ENCODE peak calls at places on chromosomes 1 and 21, in four cellular contexts. J, M, P and K are unnamed samples.

GRCh38 chr21:42621166-42621827 is 32.1 kb upstream of the PDE9A start:
- DNase-seq in M (no peak), J (no peak), P (no peak), K (no peak)

GRCh38 chr1:25952851-25953401 is 44.9 kb downstream of the PAFAH2 start:
- DNase-seq in P (no peak), J (peak; percentile 58), M (no peak), K (no peak)

GRCh38 chr1:202355944-202356553 is 7.5 kb downstream of the PPP1R12B start:
- DNase-seq in J (no peak), P (no peak), M (no peak), K (no peak)

GRCh38 chr1:53411541-53412152 is 47.6 kb upstream of the DMRTB1 start:
- DNase-seq in M (no peak), J (peak; percentile 25), P (no peak), K (no peak)

GRCh38 chr1:183096889-183097288 is 73.7 kb downstream of the LAMC1 start:
- DNase-seq in P (no peak), M (no peak), J (peak; percentile 93), K (no peak)

GRCh38 chr21:36854391-36854790 is 112.1 kb downstream of the HLCS start:
- DNase-seq in J (peak; percentile 34), P (peak; percentile 75), M (peak; percentile 78), K (no peak)

GRCh38 chr1:17874665-17875064 is 119.5 kb downstream of the ACTL8 start:
- DNase-seq in P (no peak), J (peak; percentile 90), M (no peak), K (no peak)

GRCh38 chr1:5644281-5645134 is 347.7 kb downstream of the NPHP4 start:
- DNase-seq in P (no peak), M (no peak), J (no peak), K (no peak)

GRCh38 chr1:154741747-154742495 is 128.2 kb downstream of the KCNN3 start:
- DNase-seq in P (peak; percentile 17), J (no peak), M (peak; percentile 28), K (no peak)

GRCh38 chr1:48697066-48697707 is 79.5 kb downstream of the BEND5 start:
- DNase-seq in P (peak; percentile 12), J (peak; percentile 21), M (peak; percentile 65), K (no peak)

GRCh38 chr1:53738205-53739108 is 507 bp downstream of the GLIS1 start:
- DNase-seq in J (no peak), M (no peak), P (no peak), K (no peak)

GRCh38 chr1:94514095-94514727 is 27.3 kb downstream of the F3 start:
- DNase-seq in P (peak; percentile 30), M (peak; percentile 54), J (peak; percentile 24), K (no peak)

GRCh38 chr1:156045070-156045469 is 8.5 kb downstream of the UBQLN4 start:
- DNase-seq in J (no peak), M (no peak), P (no peak), K (no peak)

GRCh38 chr1:207873055-207873890 is 37.7 kb downstream of the CD34 start:
- DNase-seq in M (peak; percentile 56), P (no peak), J (no peak), K (no peak)

GRCh38 chr1:28509705-28510349 is 4.0 kb downstream of the RCC1 start:
- DNase-seq in J (no peak), P (no peak), M (peak; percentile 61), K (no peak)

GRCh38 chr1:173507205-173507846 is 30.2 kb downstream of the PRDX6 start:
- DNase-seq in P (peak; percentile 63), M (no peak), J (peak; percentile 76), K (no peak)

GRCh38 chr1:91608876-91609275 is 108.2 kb downstream of the CDC7 start:
- DNase-seq in J (peak; percentile 96), M (no peak), P (peak; percentile 52), K (no peak)

GRCh38 chr1:44949286-44949685 is 37.1 kb downstream of the EIF2B3 start:
- DNase-seq in J (no peak), P (no peak), M (no peak), K (no peak)

GRCh38 chr1:7644906-7645750 is 126.0 kb upstream of the VAMP3 start:
- DNase-seq in J (peak; percentile 70), M (no peak), P (no peak), K (no peak)

GRCh38 chr1:154006136-154006535 is 15.6 kb downstream of the RPS27 start:
- DNase-seq in P (no peak), J (peak; percentile 86), M (no peak), K (no peak)

GRCh38 chr1:81617308-81618027 is 183.3 kb upstream of the ADGRL2 start:
- DNase-seq in J (peak; percentile 4), M (no peak), P (no peak), K (no peak)

GRCh38 chr21:14070968-14071367 is 139.8 kb downstream of the LIPI start:
- DNase-seq in P (no peak), M (no peak), J (no peak), K (no peak)

GRCh38 chr1:4003846-4004505 is 103.9 kb upstream of the C1orf174 start:
- DNase-seq in P (no peak), M (no peak), J (no peak), K (no peak)

GRCh38 chr1:9291914-9292360 is 757 bp upstream of the SPSB1 start:
- DNase-seq in M (peak; percentile 46), J (peak; percentile 75), P (peak; percentile 42), K (no peak)

GRCh38 chr1:233759665-233760064 is 144.8 kb upstream of the SLC35F3 start:
- DNase-seq in J (no peak), P (no peak), M (no peak), K (no peak)

GRCh38 chr1:38101037-38101782 is 54.6 kb upstream of the POU3F1 start:
- DNase-seq in M (no peak), P (no peak), J (no peak), K (no peak)

GRCh38 chr21:36661511-36662309 is 37.2 kb upstream of the SIM2 start:
- DNase-seq in P (peak; percentile 54), J (peak; percentile 48), M (peak; percentile 72), K (no peak)

GRCh38 chr1:199512037-199512710 is 515.3 kb upstream of the NR5A2 start:
- DNase-seq in P (no peak), J (no peak), M (no peak), K (no peak)

GRCh38 chr1:19676438-19676922 is 11.8 kb downstream of the HTR6 start:
- DNase-seq in M (peak; percentile 76), P (no peak), J (peak; percentile 59), K (no peak)

GRCh38 chr1:220892086-220892376 is 12.8 kb downstream of the HLX start:
- DNase-seq in J (no peak), P (no peak), M (no peak), K (no peak)

GRCh38 chr21:33212159-33212851 is 17.4 kb upstream of the IFNAR2 start:
- DNase-seq in M (peak; percentile 83), P (no peak), J (peak; percentile 83), K (no peak)

GRCh38 chr1:234823191-234824176 is 213.5 kb upstream of the IRF2BP2 start:
- DNase-seq in M (no peak), J (no peak), P (no peak), K (no peak)

DNA sequence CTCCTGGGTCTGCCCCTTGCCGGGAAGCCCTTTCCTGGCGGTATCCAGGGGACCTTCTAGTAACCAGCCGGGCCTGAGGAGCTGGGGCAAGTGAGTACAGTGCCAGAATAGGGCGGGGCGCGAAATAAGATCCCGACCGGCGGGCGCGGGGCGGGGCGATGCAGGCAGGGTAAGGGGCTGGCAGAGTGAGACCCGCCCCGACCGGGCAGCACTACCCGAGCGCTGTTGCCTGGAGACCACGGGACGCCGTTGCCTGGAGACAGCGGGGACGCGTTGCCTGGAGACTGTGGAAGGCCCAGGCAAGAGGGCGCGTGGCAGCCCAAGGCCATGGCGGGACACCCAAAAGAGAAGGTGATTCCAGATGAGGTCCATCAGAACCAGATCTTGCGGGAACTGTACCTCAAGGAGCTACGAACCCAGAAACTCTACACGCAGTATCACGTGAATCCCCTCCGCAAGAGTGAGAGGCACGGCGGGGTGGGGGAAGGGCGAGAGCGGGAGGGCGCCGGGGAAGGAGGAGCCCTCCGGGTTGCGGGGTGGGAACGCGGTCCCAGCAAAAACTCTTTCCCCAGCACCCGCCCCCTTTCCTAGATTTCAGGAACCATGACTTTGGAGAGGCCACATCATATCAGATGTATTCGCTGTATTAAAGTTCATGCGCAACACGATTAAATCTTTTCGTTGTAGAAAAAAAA is 24.3 kb downstream of the EBNA1BP2 start:
- DNase-seq in P (peak; percentile 64), J (peak; percentile 32), M (peak; percentile 25), K (no peak)
- TF ChIP-seq RCOR1 in P (no peak), J (no peak), M (no peak), K (no peak)

GRCh38 chr1:229067546-229067945 is 203.4 kb upstream of the RAB4A start:
- DNase-seq in J (no peak), M (no peak), P (no peak), K (no peak)

GRCh38 chr1:229064320-229064908 is 206.5 kb upstream of the RAB4A start:
- DNase-seq in M (no peak), P (peak; percentile 27), J (no peak), K (no peak)

GRCh38 chr1:229065613-229066012 is 205.3 kb upstream of the RAB4A start:
- DNase-seq in P (no peak), M (no peak), J (no peak), K (no peak)

GRCh38 chr1:229068266-229069043 is 202.5 kb upstream of the RAB4A start:
- DNase-seq in M (no peak), J (no peak), P (peak; percentile 12), K (no peak)

GRCh38 chr1:229066591-229066990 is 204.3 kb upstream of the RAB4A start:
- DNase-seq in M (no peak), P (no peak), J (no peak), K (no peak)
- TF ChIP-seq ELK1 in M (no peak), P (no peak), J (no peak), K (no peak)

DNA sequence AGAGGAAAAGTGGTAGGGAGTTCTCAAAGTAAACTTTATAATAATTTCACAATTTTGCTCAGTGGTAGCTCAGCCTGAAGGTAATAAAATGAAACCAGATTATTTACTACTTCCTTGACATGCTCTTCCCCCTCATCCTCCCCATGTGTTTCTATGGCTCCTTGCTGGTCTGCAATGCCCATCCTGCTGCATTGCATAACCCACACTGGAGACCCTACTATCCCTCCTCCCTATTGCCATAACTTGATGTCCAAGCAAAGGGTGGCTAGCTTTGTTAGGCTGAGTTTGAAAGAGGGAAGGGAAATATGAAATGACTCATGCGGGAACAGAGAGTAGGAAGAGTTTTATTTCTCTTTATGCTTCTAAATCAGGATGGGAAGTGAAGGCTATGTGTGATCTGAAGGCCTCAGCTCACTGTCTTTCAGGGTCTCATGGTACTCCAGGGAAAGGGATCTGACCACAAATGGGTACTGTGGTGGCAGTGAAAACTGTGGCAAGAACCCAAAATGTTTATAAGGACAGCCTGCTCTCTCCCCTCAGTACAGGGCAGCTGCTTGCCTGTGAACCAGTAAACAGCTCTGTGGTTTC is 36.4 kb upstream of the HSD17B7 start:
- DNase-seq in P (no peak), M (no peak), J (peak; percentile 38), K (no peak)
- TF ChIP-seq USF2 in P (no peak), M (no peak), J (no peak), K (no peak)

DNA sequence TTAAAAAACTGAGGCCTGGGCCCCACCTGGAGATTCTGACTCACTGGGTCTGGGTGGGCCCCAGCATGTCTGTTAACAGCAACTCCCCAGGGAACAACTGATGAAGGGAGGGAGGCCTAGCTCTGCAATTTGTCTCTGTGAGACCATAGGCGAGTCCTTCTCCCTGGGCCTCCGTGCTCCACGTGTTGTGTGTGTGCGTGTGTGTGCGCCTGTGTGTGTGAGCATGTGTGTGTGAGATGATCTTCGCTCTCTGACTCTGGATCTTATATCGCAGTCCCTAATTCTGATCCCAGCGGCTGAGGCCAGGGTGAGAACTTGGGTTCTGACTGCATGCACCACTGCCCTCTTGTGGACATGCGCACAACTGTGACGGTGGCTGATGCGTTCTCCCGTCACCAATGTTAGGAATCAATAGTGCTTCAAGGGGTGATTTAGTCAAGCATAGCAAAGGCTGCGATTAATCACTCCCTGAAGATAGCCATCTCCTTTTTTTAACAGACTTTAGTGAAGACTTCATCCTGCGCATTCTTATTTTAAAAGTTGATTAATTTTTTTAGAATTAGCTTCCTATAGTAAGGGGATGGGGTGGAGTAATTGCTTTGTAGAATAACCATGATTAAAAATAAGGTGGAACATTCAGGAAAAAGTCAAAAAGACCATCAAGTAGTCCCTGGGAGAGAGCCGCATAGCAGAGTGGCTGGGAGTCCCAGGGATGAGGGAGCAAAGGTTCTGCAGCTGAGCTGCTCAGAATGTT is 62.4 kb upstream of the USP24 start:
- DNase-seq in J (peak; percentile 78), M (peak; percentile 91), P (peak; percentile 71), K (peak; percentile 59)
- TF ChIP-seq RCOR1 in J (no peak), M (no peak), P (no peak), K (no peak)